ENCODE peak calls at places on chromosomes 11 and 22, in ten cellular contexts. W is GM12891, U is GM12878, T is sigmoid colon, D is stomach, S is Panc1, G is GM23338, R is transverse colon, J is vagina, X is HL-60. V is an unnamed sample.

GRCh38 chr11:122995526-122995925 is 13.9 kb upstream of the BSX start:
- DNase-seq in U (no peak), R (no peak), W (no peak), G (no peak), X (no peak), J (no peak), D (no peak), S (no peak), T (no peak), V (no peak)

GRCh38 chr11:102186836-102187235 is 76.6 kb downstream of the YAP1 start:
- DNase-seq in R (no peak), X (no peak), D (no peak), J (no peak), W (no peak), S (no peak), G (peak), T (no peak), U (no peak), V (no peak)

GRCh38 chr11:119525855-119526196 is 102.9 kb upstream of the THY1 start:
- DNase-seq in S (no peak), G (no peak), W (no peak), X (no peak), U (no peak), J (no peak), R (no peak), T (peak), D (no peak), V (no peak)

GRCh38 chr11:3823303-3823702 is 14.9 kb downstream of the PGAP2 start:
- DNase-seq in U (no peak), X (no peak), D (no peak), S (no peak), G (no peak), R (no peak), T (no peak), W (no peak), J (no peak), V (no peak)

GRCh38 chr11:99419991-99420390 is 399.2 kb downstream of the CNTN5 start:
- DNase-seq in T (no peak), D (no peak), W (no peak), U (no peak), R (no peak), J (no peak), S (no peak), X (no peak), G (no peak), V (no peak)

GRCh38 chr22:45682069-45682468 is 10.4 kb downstream of the ATXN10 start:
- DNase-seq in J (no peak), S (no peak), T (no peak), U (no peak), D (no peak), G (no peak), W (no peak), R (no peak), X (no peak), V (no peak)

GRCh38 chr11:70497536-70498075 is 99.3 kb downstream of the CTTN start:
- DNase-seq in R (no peak), D (no peak), S (no peak), T (peak), J (no peak), W (no peak), G (no peak), U (no peak), X (no peak), V (no peak)

GRCh38 chr11:86672007-86672621 is at the start of gene ME3:
- DNase-seq in T (peak), S (no peak), G (peak), R (peak), D (peak), J (no peak), X (peak), U (no peak), W (peak), V (peak)

GRCh38 chr11:36215688-36216050 is 73.6 kb downstream of the COMMD9 start:
- DNase-seq in T (no peak), W (no peak), D (no peak), J (no peak), R (no peak), U (no peak), G (no peak), X (no peak), S (no peak), V (no peak)

GRCh38 chr22:44260216-44261035 is 52.3 kb downstream of the SHISAL1 start:
- DNase-seq in G (no peak), X (no peak), U (no peak), J (no peak), R (no peak), T (peak), D (no peak), W (no peak), S (no peak), V (no peak)

GRCh38 chr22:43136255-43136654 is 6.9 kb downstream of the MCAT start:
- DNase-seq in D (peak), R (peak), T (no peak), G (peak), W (peak), U (no peak), X (no peak), S (no peak), J (no peak), V (peak)

GRCh38 chr22:46854125-46854870 is 91.8 kb downstream of the TBC1D22A start:
- DNase-seq in G (peak), D (no peak), R (peak), T (peak), J (peak), U (no peak), S (no peak), X (peak), W (no peak), V (no peak)

GRCh38 chr22:49147171-49147570 is 680.5 kb downstream of the BRD1 start:
- DNase-seq in W (no peak), U (no peak), G (no peak), X (no peak), R (no peak), S (no peak), J (no peak), T (no peak), D (no peak), V (no peak)

GRCh38 chr22:37526376-37526775 is 7.2 kb upstream of the CARD10 start:
- DNase-seq in S (no peak), D (no peak), R (no peak), G (no peak), U (no peak), X (no peak), T (no peak), J (no peak), W (no peak), V (no peak)

GRCh38 chr11:124194696-124195418 is 11.7 kb downstream of the OR10D3 start:
- DNase-seq in W (no peak), D (peak), T (no peak), U (peak), S (peak), J (no peak), G (peak), R (peak), X (peak), V (no peak)

GRCh38 chr11:112227002-112227401 is 774 bp downstream of the PTS start:
- DNase-seq in D (no peak), X (no peak), J (no peak), T (no peak), R (no peak), U (no peak), S (no peak), G (peak), W (no peak), V (no peak)

GRCh38 chr11:117916956-117917355 is 12.2 kb downstream of the TMPRSS13 start:
- DNase-seq in D (no peak), J (no peak), T (peak), W (no peak), U (no peak), R (no peak), S (no peak), X (no peak), G (no peak), V (no peak)

GRCh38 chr11:134951305-134951700 is 539.3 kb upstream of the B3GAT1 start:
- DNase-seq in R (no peak), G (no peak), D (no peak), S (no peak), X (no peak), W (no peak), U (no peak), T (no peak), J (no peak), V (no peak)

GRCh38 chr11:67022341-67022933 is 497 bp upstream of the SYT12 start:
- DNase-seq in T (no peak), G (no peak), R (peak), X (no peak), D (peak), S (no peak), W (no peak), J (no peak), U (no peak), V (no peak)

GRCh38 chr11:37108436-37109204 is 510.6 kb upstream of the RAG2 start:
- DNase-seq in S (no peak), J (no peak), R (no peak), T (no peak), G (no peak), D (no peak), W (no peak), X (no peak), U (no peak), V (no peak)

GRCh38 chr22:50656122-50657070 is 16.2 kb upstream of the SHANK3 start:
- DNase-seq in D (no peak), T (peak), U (no peak), J (no peak), S (no peak), G (no peak), W (no peak), X (no peak), R (no peak), V (no peak)

GRCh38 chr11:114168691-114169090 is 109.2 kb downstream of the ZBTB16 start:
- DNase-seq in R (peak), J (no peak), S (no peak), U (no peak), G (no peak), D (no peak), T (peak), W (no peak), X (peak), V (no peak)

GRCh38 chr11:109933126-109933525 is 160.1 kb upstream of the ZC3H12C start:
- DNase-seq in D (no peak), R (no peak), J (no peak), W (no peak), U (no peak), G (no peak), S (no peak), X (no peak), T (no peak), V (no peak)

GRCh38 chr11:131688056-131688693 is 317.8 kb downstream of the NTM start:
- DNase-seq in G (peak), R (peak), U (no peak), X (no peak), J (peak), W (peak), S (no peak), T (no peak), D (peak), V (peak)

GRCh38 chr11:100994966-100995365 is 134.6 kb downstream of the PGR start:
- DNase-seq in S (no peak), T (no peak), U (no peak), W (no peak), X (no peak), G (no peak), D (no peak), J (no peak), R (no peak), V (no peak)

GRCh38 chr11:128212324-128212723 is 375.0 kb downstream of the ETS1 start:
- DNase-seq in D (no peak), W (no peak), U (no peak), X (no peak), S (no peak), T (no peak), G (no peak), J (no peak), R (no peak), V (no peak)

GRCh38 chr11:120211522-120212258 is 858 bp downstream of the OAF start:
- DNase-seq in W (no peak), X (no peak), T (no peak), R (no peak), U (no peak), S (no peak), J (no peak), G (no peak), D (no peak), V (no peak)

GRCh38 chr11:10975287-10975721 is 117.5 kb upstream of the ZBED5 start:
- DNase-seq in D (no peak), S (no peak), X (no peak), G (no peak), T (no peak), J (no peak), U (no peak), W (no peak), R (no peak), V (no peak)

GRCh38 chr11:116294630-116295029 is 478.2 kb downstream of the BUD13 start:
- DNase-seq in G (no peak), U (no peak), W (no peak), D (no peak), S (no peak), R (no peak), J (no peak), X (no peak), T (no peak), V (no peak)

GRCh38 chr11:43894546-43894945 is 13.9 kb downstream of the ALKBH3 start:
- DNase-seq in X (no peak), U (no peak), G (no peak), R (no peak), W (no peak), S (no peak), J (no peak), T (no peak), D (no peak), V (no peak)
- TF ChIP-seq POLR2AphosphoS5 in X (no peak), U (no peak), G (no peak), R (no peak), W (no peak), S (no peak), J (no peak), T (no peak), D (no peak), V (no peak)

GRCh38 chr11:506238-506949 is 648 bp downstream of the RNH1 start:
- DNase-seq in J (no peak), G (peak), S (peak), X (peak), T (peak), D (peak), W (peak), R (peak), U (peak), V (peak)
- TF ChIP-seq POLR2AphosphoS5 in J (peak), G (no peak), S (peak), X (peak), T (peak), D (peak), W (peak), R (peak), U (peak), V (peak)

GRCh38 chr11:78840623-78841022 is 266.0 kb upstream of the NARS2 start:
- DNase-seq in W (no peak), T (peak), G (no peak), D (no peak), S (no peak), J (no peak), U (no peak), R (no peak), X (no peak), V (no peak)
- TF ChIP-seq POLR2AphosphoS5 in W (no peak), T (peak), G (no peak), D (no peak), S (no peak), J (no peak), U (no peak), R (peak), X (no peak), V (no peak)

GRCh38 chr22:40323681-40324083 is 22.6 kb upstream of the ADSL start:
- DNase-seq in S (no peak), J (no peak), D (no peak), T (no peak), R (no peak), W (no peak), G (no peak), U (no peak), X (no peak), V (no peak)
- TF ChIP-seq POLR2AphosphoS5 in S (no peak), J (no peak), D (no peak), T (peak), R (no peak), W (no peak), G (no peak), U (no peak), X (no peak), V (no peak)

GRCh38 chr11:104691129-104691528 is 207.1 kb downstream of the CASP12 start:
- DNase-seq in W (no peak), S (no peak), U (no peak), G (no peak), R (no peak), J (no peak), X (no peak), D (no peak), T (no peak), V (no peak)

GRCh38 chr11:104690243-104690642 is 208.0 kb downstream of the CASP12 start:
- DNase-seq in X (no peak), G (no peak), J (no peak), W (no peak), U (no peak), S (no peak), T (no peak), D (no peak), R (no peak), V (no peak)

GRCh38 chr11:104694259-104695070 is 203.8 kb downstream of the CASP12 start:
- DNase-seq in T (no peak), U (no peak), X (no peak), W (no peak), J (no peak), R (no peak), S (no peak), G (no peak), D (no peak), V (no peak)
- TF ChIP-seq POLR2AphosphoS5 in T (no peak), U (no peak), X (no peak), W (no peak), J (no peak), R (no peak), S (no peak), G (no peak), D (no peak), V (no peak)

V was measured in GM12892.